ENCODE peak calls at places on chromosome 15, in five cellular contexts. M is head of caudate nucleus; P is mesendoderm; E is stimulated activated CD4-positive, alpha-beta T cell treated with anti-CD3 and anti-CD28 coated beads, TNF-alpha, amount 100 ng/mL, for 1 hour; V is adipocyte. J is an unnamed sample.
A peak's percentile ranks its signal among the peaks of the same experiment; 100 is the strongest.

GRCh38 chr15:100779331-100780207 is 100.1 kb upstream of the ALDH1A3 start:
- DNase-seq in M (no peak), P (no peak), E (no peak), V (no peak), J (no peak)

GRCh38 chr15:60994842-60995495 is 234.1 kb downstream of the RORA start:
- DNase-seq in M (no peak), P (no peak), E (no peak), V (no peak), J (no peak)

GRCh38 chr15:60520825-60521368 is 42.0 kb upstream of the ICE2 start:
- DNase-seq in M (peak; percentile 74), P (peak; percentile 83), E (peak; percentile 54), V (peak; percentile 81), J (peak; percentile 63)

GRCh38 chr15:97747342-97747741 is 213.2 kb upstream of the ARRDC4 start:
- DNase-seq in M (no peak), P (peak; percentile 51), E (no peak), V (no peak), J (no peak)

GRCh38 chr15:63238796-63239195 is 38.6 kb upstream of the APH1B start:
- DNase-seq in M (no peak), P (no peak), E (no peak), V (peak; percentile 75), J (no peak)

GRCh38 chr15:69405110-69405509 is 9.0 kb upstream of the KIF23 start:
- DNase-seq in M (no peak), P (no peak), E (no peak), V (no peak), J (no peak)

GRCh38 chr15:37045859-37046318 is 54.5 kb downstream of the MEIS2 start:
- DNase-seq in M (no peak), P (peak; percentile 89), E (no peak), V (no peak), J (peak; percentile 56)

GRCh38 chr15:40843885-40844542 is at the start of gene SPINT1:
- DNase-seq in M (no peak), P (peak; percentile 48), E (peak; percentile 31), V (peak; percentile 40), J (no peak)

GRCh38 chr15:67173786-67174185 is 80.7 kb downstream of the AAGAB start:
- DNase-seq in M (no peak), P (no peak), E (no peak), V (no peak), J (no peak)

GRCh38 chr15:80155001-80155377 is 2.2 kb downstream of the FAH start:
- DNase-seq in M (no peak), P (no peak), E (no peak), V (no peak), J (no peak)

GRCh38 chr15:88015228-88015860 is 241.2 kb downstream of the NTRK3 start:
- DNase-seq in M (peak; percentile 18), P (peak; percentile 18), E (no peak), V (no peak), J (no peak)